ENCODE peak calls at places on chromosome 6, in seven cellular contexts. L is breast epithelium, O is fibroblast of pulmonary artery, J is IMR-90, Z is mucosa of descending colon, Q is progenitor cell of endocrine pancreas, B is epithelial cell of esophagus. V is an unnamed sample.

GRCh38 chr6:4693158-4693557 is 83.0 kb upstream of the CDYL start:
- DNase-seq in J (peak), L (no peak), B (no peak), Z (no peak), O (no peak), Q (no peak), V (no peak)

GRCh38 chr6:71444222-71444621 is 155.6 kb downstream of the OGFRL1 start:
- DNase-seq in B (no peak), Z (no peak), L (no peak), O (no peak), Q (no peak), J (no peak), V (no peak)

GRCh38 chr6:136510299-136510698 is 39.9 kb downstream of the MAP7 start:
- DNase-seq in Q (no peak), J (no peak), Z (no peak), B (no peak), O (no peak), L (no peak), V (no peak)

GRCh38 chr6:165249808-165250207 is 59.6 kb downstream of the C6orf118 start:
- DNase-seq in Q (no peak), O (no peak), J (no peak), Z (no peak), L (no peak), B (no peak), V (no peak)

GRCh38 chr6:19368511-19368910 is 468.7 kb upstream of the ID4 start:
- DNase-seq in B (peak), J (peak), O (peak), Q (no peak), L (no peak), Z (no peak), V (no peak)

GRCh38 chr6:144185133-144185836 is 35.0 kb downstream of the STX11 start:
- DNase-seq in B (no peak), L (no peak), Z (no peak), O (no peak), Q (no peak), J (no peak), V (no peak)

GRCh38 chr6:62652692-62653328 is 366.8 kb upstream of the KHDRBS2 start:
- DNase-seq in J (peak), B (peak), O (peak), L (no peak), Q (no peak), Z (no peak), V (no peak)

GRCh38 chr6:143575440-143575839 is 63.9 kb upstream of the FUCA2 start:
- DNase-seq in B (peak), J (peak), O (peak), L (no peak), Z (peak), Q (peak), V (no peak)

GRCh38 chr6:125611573-125612399 is 137.6 kb upstream of the HEY2 start:
- DNase-seq in O (peak), B (no peak), J (no peak), Q (no peak), L (no peak), Z (no peak), V (no peak)

GRCh38 chr6:11830105-11830504 is 51.5 kb upstream of the ADTRP start:
- DNase-seq in O (no peak), Z (no peak), L (no peak), B (no peak), Q (no peak), J (no peak), V (no peak)

GRCh38 chr6:69722683-69723082 is 74.1 kb downstream of the LMBRD1 start:
- DNase-seq in L (no peak), O (no peak), Q (no peak), J (no peak), Z (no peak), B (no peak), V (no peak)

GRCh38 chr6:32105433-32105832 is 3.7 kb downstream of the TNXB start:
- DNase-seq in B (no peak), L (no peak), J (peak), Q (no peak), O (peak), Z (no peak), V (no peak)

GRCh38 chr6:107670792-107671199 is 153.3 kb downstream of the SCML4 start:
- DNase-seq in L (no peak), B (no peak), Z (peak), O (peak), Q (no peak), J (peak), V (no peak)

GRCh38 chr6:133568970-133569889 is 319.7 kb upstream of the TCF21 start:
- DNase-seq in O (peak), Z (peak), B (peak), J (peak), Q (no peak), L (no peak), V (no peak)

GRCh38 chr6:30163090-30163917 is at the start of gene TRIM15:
- DNase-seq in L (no peak), O (no peak), B (peak), Q (no peak), Z (peak), J (no peak), V (no peak)

GRCh38 chr6:112189494-112189893 is 64.9 kb downstream of the LAMA4 start:
- DNase-seq in B (no peak), J (peak), Q (no peak), O (no peak), L (no peak), Z (no peak), V (no peak)

GRCh38 chr6:9520417-9521151 is 894.3 kb downstream of the TFAP2A start:
- DNase-seq in B (peak), Q (no peak), Z (no peak), O (peak), L (no peak), J (peak), V (no peak)

GRCh38 chr6:113221850-113222249 is 635.3 kb upstream of the MARCKS start:
- DNase-seq in Z (no peak), Q (no peak), B (no peak), L (no peak), J (no peak), O (no peak), V (no peak)

GRCh38 chr6:128200789-128201188 is 299.9 kb upstream of the THEMIS start:
- DNase-seq in B (no peak), L (no peak), J (no peak), Q (no peak), Z (no peak), O (no peak), V (no peak)

GRCh38 chr6:134171517-134171916 is 119.1 kb upstream of the SLC2A12 start:
- DNase-seq in O (peak), Q (no peak), Z (no peak), J (peak), L (no peak), B (no peak), V (no peak)

GRCh38 chr6:16403831-16404230 is 165.4 kb downstream of the GMPR start:
- DNase-seq in O (peak), Z (no peak), B (no peak), Q (no peak), L (no peak), J (peak), V (no peak)

GRCh38 chr6:50655848-50656453 is 57.4 kb upstream of the TFAP2D start:
- DNase-seq in Z (peak), J (peak), Q (no peak), L (no peak), O (peak), B (peak), V (no peak)

GRCh38 chr6:4446982-4447381 is 311.6 kb upstream of the ECI2 start:
- DNase-seq in Z (no peak), O (peak), B (no peak), Q (no peak), L (no peak), J (peak), V (no peak)

GRCh38 chr6:169046483-169047192 is 207.0 kb downstream of the THBS2 start:
- DNase-seq in J (peak), Z (no peak), B (peak), O (no peak), Q (no peak), L (no peak), V (no peak)

GRCh38 chr6:160427312-160428068 is 79.3 kb downstream of the SLC22A3 start:
- DNase-seq in J (no peak), L (no peak), B (peak), Z (no peak), Q (no peak), O (peak), V (no peak)

GRCh38 chr6:61809004-61809595 is 476.9 kb downstream of the KHDRBS2 start:
- DNase-seq in L (no peak), J (no peak), Q (no peak), Z (peak), B (peak), O (peak), V (no peak)

GRCh38 chr6:163872335-163872734 is 457.8 kb downstream of the QKI start:
- DNase-seq in L (no peak), Q (no peak), O (peak), Z (no peak), B (peak), J (peak), V (no peak)

GRCh38 chr6:71079707-71080106 is 122.8 kb upstream of the B3GAT2 start:
- DNase-seq in J (peak), Q (no peak), L (no peak), Z (no peak), B (peak), O (peak), V (no peak)

GRCh38 chr6:118419448-118420394 is 128.4 kb upstream of the PLN start:
- DNase-seq in Q (no peak), L (no peak), Z (no peak), B (no peak), O (no peak), J (peak), V (no peak)

GRCh38 chr6:122622404-122622938 is 12.3 kb downstream of the PKIB start:
- DNase-seq in Z (no peak), B (no peak), L (no peak), J (no peak), O (no peak), Q (no peak), V (peak)

GRCh38 chr6:126361832-126362231 is 21.9 kb downstream of the CENPW start:
- DNase-seq in B (no peak), Z (no peak), J (no peak), O (no peak), Q (no peak), L (no peak), V (no peak)

GRCh38 chr6:113120577-113121285 is 736.4 kb upstream of the MARCKS start:
- DNase-seq in L (no peak), Q (no peak), O (peak), B (peak), J (peak), Z (no peak), V (no peak)

GRCh38 chr6:158017621-158018369 is 36.1 kb downstream of the SYNJ2 start:
- DNase-seq in L (no peak), O (no peak), Z (no peak), Q (no peak), B (no peak), J (no peak), V (no peak)

GRCh38 chr6:119676971-119677370 is 327.4 kb upstream of the MAN1A1 start:
- DNase-seq in B (no peak), L (no peak), Z (peak), Q (no peak), O (no peak), J (peak), V (no peak)

GRCh38 chr6:38959138-38959537 is 89.4 kb upstream of the GLP1R start:
- DNase-seq in L (no peak), Q (no peak), Z (no peak), O (no peak), J (no peak), B (no peak), V (no peak)

GRCh38 chr6:38957426-38957825 is 91.2 kb upstream of the GLP1R start:
- DNase-seq in Z (no peak), B (peak), Q (no peak), L (no peak), J (no peak), O (no peak), V (no peak)

DNA sequence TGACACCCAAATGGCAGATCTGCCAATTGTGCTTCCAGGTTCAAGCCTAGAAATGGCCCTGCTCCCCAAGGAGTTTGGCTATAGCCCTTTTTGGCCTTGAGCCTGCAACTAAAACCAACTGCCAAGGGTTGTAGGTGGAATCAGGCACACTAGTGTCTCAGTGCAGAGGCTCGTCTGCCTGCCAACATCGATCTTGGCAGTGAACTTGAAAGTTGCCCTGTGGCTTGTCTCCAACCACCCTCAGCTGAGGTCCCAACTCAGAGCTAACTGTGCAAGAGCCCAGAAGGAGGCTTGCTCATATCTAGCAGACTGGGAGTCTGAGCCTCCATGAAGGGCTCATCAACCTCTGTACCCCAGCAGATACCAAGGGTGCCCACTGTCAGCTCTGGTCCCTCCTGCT is 92.7 kb upstream of the GLP1R start:
- DNase-seq in Z (no peak), O (no peak), J (no peak), Q (no peak), L (no peak), B (no peak), V (no peak)
- TF ChIP-seq CTCF in Z (no peak), O (no peak), J (no peak), Q (no peak), L (no peak), B (no peak), V (no peak)

DNA sequence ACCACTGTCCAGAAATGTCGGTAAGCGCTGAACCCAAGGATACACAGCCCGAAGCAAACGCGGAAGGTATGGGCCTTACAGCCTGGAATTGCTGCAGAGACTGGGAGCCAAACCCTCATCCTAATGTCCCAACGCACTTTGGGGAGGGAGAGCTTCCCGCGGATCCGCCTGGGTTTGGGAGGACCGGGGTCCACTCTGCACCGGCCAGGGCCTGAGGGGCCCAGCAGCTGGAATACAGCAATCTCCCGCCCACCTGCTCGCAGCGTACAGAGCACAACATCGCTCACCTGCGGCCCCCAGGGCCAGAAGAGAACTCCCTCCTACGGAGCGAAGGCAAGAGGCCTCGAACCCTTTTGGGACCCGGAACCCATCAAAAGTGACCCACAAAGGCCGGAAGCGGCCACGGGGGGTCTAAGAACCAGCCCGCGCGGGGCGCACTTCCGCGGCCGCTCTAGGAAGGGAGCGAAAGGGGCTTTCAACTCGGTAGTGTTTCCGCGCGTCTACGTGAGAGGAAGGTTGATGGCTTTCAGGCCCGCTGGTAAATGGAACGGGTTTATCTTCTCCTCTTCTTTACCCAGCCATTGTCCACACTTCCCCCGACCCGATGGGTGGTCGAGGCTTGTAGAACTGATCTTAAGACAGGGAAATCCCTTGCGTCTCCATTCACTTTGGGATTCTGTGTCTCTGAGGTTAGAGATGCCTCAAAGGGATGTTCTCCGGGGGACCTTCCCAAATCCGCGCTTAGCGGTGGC is at the start of gene ZSCAN12:
- DNase-seq in O (peak), Q (peak), B (peak), L (peak), J (peak), Z (peak), V (peak)
- TF ChIP-seq CTCF in O (peak), Q (peak), B (peak), L (peak), J (peak), Z (no peak), V (peak)

GRCh38 chr6:26032387-26033131 is 54.7 kb upstream of the HFE start:
- DNase-seq in Q (no peak), B (peak), L (no peak), O (peak), J (peak), Z (peak), V (no peak)

GRCh38 chr6:26031151-26031594 is 56.1 kb upstream of the HFE start:
- DNase-seq in B (no peak), Z (no peak), O (no peak), Q (no peak), J (no peak), L (no peak), V (no peak)

GRCh38 chr6:26033132-26033941 is 53.9 kb upstream of the HFE start:
- DNase-seq in Z (peak), O (peak), Q (peak), B (peak), J (peak), L (no peak), V (no peak)

GRCh38 chr6:26030716-26031115 is 56.5 kb upstream of the HFE start:
- DNase-seq in J (no peak), O (no peak), L (no peak), Q (no peak), Z (no peak), B (no peak), V (no peak)

GRCh38 chr6:26031595-26032386 is 55.4 kb upstream of the HFE start:
- DNase-seq in O (peak), B (peak), Z (peak), L (no peak), Q (peak), J (peak), V (peak)
- TF ChIP-seq CTCF in O (peak), B (peak), Z (no peak), L (no peak), Q (peak), J (peak), V (peak)

GRCh38 chr6:45721665-45722064 is 294.0 kb downstream of the CLIC5 start:
- DNase-seq in L (no peak), O (no peak), Z (no peak), B (no peak), Q (no peak), J (no peak), V (no peak)
- TF ChIP-seq CTCF in L (no peak), O (no peak), Z (no peak), B (peak), Q (no peak), J (no peak), V (no peak)

GRCh38 chr6:46848684-46849360 is 55.6 kb downstream of the MEP1A start:
- DNase-seq in B (peak), Z (peak), L (peak), O (peak), J (peak), Q (peak), V (peak)

GRCh38 chr6:46849361-46849690 is 56.1 kb downstream of the MEP1A start:
- DNase-seq in J (no peak), Q (no peak), B (peak), Z (no peak), L (no peak), O (no peak), V (no peak)

GRCh38 chr6:46845126-46845525 is 51.9 kb downstream of the MEP1A start:
- DNase-seq in O (no peak), Z (no peak), B (no peak), L (no peak), Q (no peak), J (no peak), V (no peak)

GRCh38 chr6:46850781-46851180 is 57.6 kb downstream of the MEP1A start:
- DNase-seq in L (no peak), O (peak), J (no peak), B (no peak), Q (no peak), Z (no peak), V (no peak)
- TF ChIP-seq CTCF in L (no peak), O (no peak), J (no peak), B (no peak), Q (no peak), Z (no peak), V (no peak)

GRCh38 chr6:117280922-117281321 is 15.6 kb downstream of the VGLL2 start:
- DNase-seq in J (no peak), Z (peak), B (no peak), O (no peak), Q (no peak), L (no peak), V (no peak)
- TF ChIP-seq CTCF in J (peak), Z (no peak), B (peak), O (peak), Q (peak), L (no peak), V (peak)

GRCh38 chr6:120759570-120759969 is 574.7 kb downstream of the TBC1D32 start:
- DNase-seq in L (no peak), Q (no peak), J (no peak), Z (no peak), B (no peak), O (no peak), V (no peak)

GRCh38 chr6:120764312-120764711 is 570.0 kb downstream of the TBC1D32 start:
- DNase-seq in L (no peak), J (no peak), O (no peak), Z (no peak), Q (no peak), B (peak), V (no peak)
- TF ChIP-seq CTCF in L (no peak), J (no peak), O (no peak), Z (no peak), Q (no peak), B (peak), V (no peak)

V was measured in type B pancreatic cell.